ENCODE peak calls at places on chromosomes 7 and 10, in five cellular contexts. One of them, this sample, is unnamed.

GRCh38 chr10:69866246-69866687 is 64.6 kb downstream of the COL13A1 start:
- DNase-seq in brain microvascular endothelial cell: no peak
- DNase-seq in activated B cell treated with CpG ODN at 0.5 μM for 24 hours: no peak
- DNase-seq in endothelial cell: no peak
- DNase-seq in A673: no peak
- DNase-seq in this sample: no peak

GRCh38 chr10:13414855-13415254 is 66.8 kb upstream of the SEPHS1 start:
- DNase-seq in activated B cell treated with CpG ODN at 0.5 μM for 24 hours: no peak
- DNase-seq in brain microvascular endothelial cell: peak
- DNase-seq in A673: peak
- DNase-seq in endothelial cell: peak
- DNase-seq in this sample: no peak

GRCh38 chr10:96509017-96509641 is 4.6 kb downstream of the TLL2 start:
- DNase-seq in brain microvascular endothelial cell: peak
- DNase-seq in A673: peak
- DNase-seq in endothelial cell: no peak
- DNase-seq in activated B cell treated with CpG ODN at 0.5 μM for 24 hours: no peak
- DNase-seq in this sample: no peak

GRCh38 chr10:101934911-101935310 is 91.3 kb upstream of the KCNIP2 start:
- DNase-seq in brain microvascular endothelial cell: no peak
- DNase-seq in A673: no peak
- DNase-seq in endothelial cell: no peak
- DNase-seq in activated B cell treated with CpG ODN at 0.5 μM for 24 hours: no peak
- DNase-seq in this sample: no peak

GRCh38 chr7:4040031-4040928 is 641.8 kb upstream of the FOXK1 start:
- DNase-seq in activated B cell treated with CpG ODN at 0.5 μM for 24 hours: no peak
- DNase-seq in A673: no peak
- DNase-seq in brain microvascular endothelial cell: no peak
- DNase-seq in endothelial cell: no peak
- DNase-seq in this sample: no peak

GRCh38 chr7:128366290-128366689 is 4.8 kb upstream of the PRRT4 start:
- DNase-seq in activated B cell treated with CpG ODN at 0.5 μM for 24 hours: no peak
- DNase-seq in brain microvascular endothelial cell: no peak
- DNase-seq in A673: peak
- DNase-seq in endothelial cell: no peak
- DNase-seq in this sample: no peak

GRCh38 chr7:142440219-142441073 is 182.6 kb upstream of the PRSS58 start:
- DNase-seq in activated B cell treated with CpG ODN at 0.5 μM for 24 hours: no peak
- DNase-seq in A673: peak
- DNase-seq in brain microvascular endothelial cell: peak
- DNase-seq in endothelial cell: no peak
- DNase-seq in this sample: no peak

GRCh38 chr7:1669954-1670893 is at the start of gene ELFN1:
- DNase-seq in A673: peak
- DNase-seq in brain microvascular endothelial cell: no peak
- DNase-seq in endothelial cell: peak
- DNase-seq in activated B cell treated with CpG ODN at 0.5 μM for 24 hours: peak
- DNase-seq in this sample: no peak

GRCh38 chr10:34906021-34906965 is 91.2 kb upstream of the PARD3 start:
- DNase-seq in A673: peak
- DNase-seq in endothelial cell: peak
- DNase-seq in activated B cell treated with CpG ODN at 0.5 μM for 24 hours: no peak
- DNase-seq in brain microvascular endothelial cell: peak
- DNase-seq in this sample: no peak

GRCh38 chr7:101527844-101528667 is 101.0 kb downstream of the MYL10 start:
- DNase-seq in endothelial cell: no peak
- DNase-seq in A673: no peak
- DNase-seq in activated B cell treated with CpG ODN at 0.5 μM for 24 hours: no peak
- DNase-seq in brain microvascular endothelial cell: no peak
- DNase-seq in this sample: no peak

GRCh38 chr10:4755286-4756009 is 70.6 kb upstream of the AKR1E2 start:
- DNase-seq in activated B cell treated with CpG ODN at 0.5 μM for 24 hours: no peak
- DNase-seq in brain microvascular endothelial cell: no peak
- DNase-seq in A673: no peak
- DNase-seq in endothelial cell: no peak
- DNase-seq in this sample: no peak

GRCh38 chr7:41136551-41136950 is 566.3 kb downstream of the INHBA start:
- DNase-seq in A673: no peak
- DNase-seq in brain microvascular endothelial cell: no peak
- DNase-seq in endothelial cell: no peak
- DNase-seq in activated B cell treated with CpG ODN at 0.5 μM for 24 hours: no peak
- DNase-seq in this sample: no peak

GRCh38 chr10:14507156-14507555 is 176.4 kb upstream of the FRMD4A start:
- DNase-seq in endothelial cell: no peak
- DNase-seq in activated B cell treated with CpG ODN at 0.5 μM for 24 hours: no peak
- DNase-seq in A673: no peak
- DNase-seq in brain microvascular endothelial cell: no peak
- DNase-seq in this sample: no peak

GRCh38 chr10:77524300-77524711 is 113.3 kb downstream of the KCNMA1 start:
- DNase-seq in endothelial cell: no peak
- DNase-seq in brain microvascular endothelial cell: peak
- DNase-seq in activated B cell treated with CpG ODN at 0.5 μM for 24 hours: no peak
- DNase-seq in A673: no peak
- DNase-seq in this sample: no peak

GRCh38 chr7:120662291-120662690 is 195.7 kb downstream of the TSPAN12 start:
- DNase-seq in activated B cell treated with CpG ODN at 0.5 μM for 24 hours: no peak
- DNase-seq in endothelial cell: no peak
- DNase-seq in A673: no peak
- DNase-seq in brain microvascular endothelial cell: no peak
- DNase-seq in this sample: no peak

GRCh38 chr7:95861041-95861440 is 88.7 kb downstream of the DYNC1I1 start:
- DNase-seq in brain microvascular endothelial cell: no peak
- DNase-seq in A673: no peak
- DNase-seq in activated B cell treated with CpG ODN at 0.5 μM for 24 hours: no peak
- DNase-seq in endothelial cell: no peak
- DNase-seq in this sample: no peak

GRCh38 chr10:120541971-120542370 is 84.9 kb downstream of the PLPP4 start:
- DNase-seq in activated B cell treated with CpG ODN at 0.5 μM for 24 hours: no peak
- DNase-seq in brain microvascular endothelial cell: no peak
- DNase-seq in A673: no peak
- DNase-seq in endothelial cell: no peak
- DNase-seq in this sample: no peak

GRCh38 chr7:1081336-1081735 is 6.6 kb upstream of the GPER1 start:
- DNase-seq in brain microvascular endothelial cell: no peak
- DNase-seq in activated B cell treated with CpG ODN at 0.5 μM for 24 hours: no peak
- DNase-seq in endothelial cell: no peak
- DNase-seq in A673: no peak
- DNase-seq in this sample: no peak

GRCh38 chr7:140704205-140704604 is 7.7 kb downstream of the NDUFB2 start:
- DNase-seq in A673: no peak
- DNase-seq in activated B cell treated with CpG ODN at 0.5 μM for 24 hours: no peak
- DNase-seq in brain microvascular endothelial cell: no peak
- DNase-seq in endothelial cell: no peak
- DNase-seq in this sample: no peak

GRCh38 chr10:48634198-48634983 is 29.5 kb upstream of the ARHGAP22 start:
- DNase-seq in brain microvascular endothelial cell: peak
- DNase-seq in endothelial cell: no peak
- DNase-seq in A673: peak
- DNase-seq in activated B cell treated with CpG ODN at 0.5 μM for 24 hours: peak
- DNase-seq in this sample: no peak

GRCh38 chr7:155269766-155270585 is 27.7 kb upstream of the INSIG1 start:
- DNase-seq in activated B cell treated with CpG ODN at 0.5 μM for 24 hours: no peak
- DNase-seq in endothelial cell: no peak
- DNase-seq in brain microvascular endothelial cell: peak
- DNase-seq in A673: no peak
- DNase-seq in this sample: no peak

GRCh38 chr10:21496285-21497176 is 29.0 kb downstream of the SKIDA1 start:
- DNase-seq in activated B cell treated with CpG ODN at 0.5 μM for 24 hours: peak
- DNase-seq in A673: peak
- DNase-seq in endothelial cell: peak
- DNase-seq in brain microvascular endothelial cell: no peak
- DNase-seq in this sample: peak

GRCh38 chr7:5690931-5691461 is 90.5 kb downstream of the RNF216 start:
- DNase-seq in A673: no peak
- DNase-seq in endothelial cell: no peak
- DNase-seq in brain microvascular endothelial cell: peak
- DNase-seq in activated B cell treated with CpG ODN at 0.5 μM for 24 hours: no peak
- DNase-seq in this sample: no peak

GRCh38 chr10:21934307-21934706 is 69.2 kb downstream of the DNAJC1 start:
- DNase-seq in activated B cell treated with CpG ODN at 0.5 μM for 24 hours: no peak
- DNase-seq in A673: no peak
- DNase-seq in brain microvascular endothelial cell: peak
- DNase-seq in endothelial cell: no peak
- DNase-seq in this sample: no peak

GRCh38 chr10:113957013-113957412 is 86.7 kb upstream of the ADRB1 start:
- DNase-seq in brain microvascular endothelial cell: peak
- DNase-seq in endothelial cell: no peak
- DNase-seq in A673: peak
- DNase-seq in activated B cell treated with CpG ODN at 0.5 μM for 24 hours: no peak
- DNase-seq in this sample: no peak

DNA sequence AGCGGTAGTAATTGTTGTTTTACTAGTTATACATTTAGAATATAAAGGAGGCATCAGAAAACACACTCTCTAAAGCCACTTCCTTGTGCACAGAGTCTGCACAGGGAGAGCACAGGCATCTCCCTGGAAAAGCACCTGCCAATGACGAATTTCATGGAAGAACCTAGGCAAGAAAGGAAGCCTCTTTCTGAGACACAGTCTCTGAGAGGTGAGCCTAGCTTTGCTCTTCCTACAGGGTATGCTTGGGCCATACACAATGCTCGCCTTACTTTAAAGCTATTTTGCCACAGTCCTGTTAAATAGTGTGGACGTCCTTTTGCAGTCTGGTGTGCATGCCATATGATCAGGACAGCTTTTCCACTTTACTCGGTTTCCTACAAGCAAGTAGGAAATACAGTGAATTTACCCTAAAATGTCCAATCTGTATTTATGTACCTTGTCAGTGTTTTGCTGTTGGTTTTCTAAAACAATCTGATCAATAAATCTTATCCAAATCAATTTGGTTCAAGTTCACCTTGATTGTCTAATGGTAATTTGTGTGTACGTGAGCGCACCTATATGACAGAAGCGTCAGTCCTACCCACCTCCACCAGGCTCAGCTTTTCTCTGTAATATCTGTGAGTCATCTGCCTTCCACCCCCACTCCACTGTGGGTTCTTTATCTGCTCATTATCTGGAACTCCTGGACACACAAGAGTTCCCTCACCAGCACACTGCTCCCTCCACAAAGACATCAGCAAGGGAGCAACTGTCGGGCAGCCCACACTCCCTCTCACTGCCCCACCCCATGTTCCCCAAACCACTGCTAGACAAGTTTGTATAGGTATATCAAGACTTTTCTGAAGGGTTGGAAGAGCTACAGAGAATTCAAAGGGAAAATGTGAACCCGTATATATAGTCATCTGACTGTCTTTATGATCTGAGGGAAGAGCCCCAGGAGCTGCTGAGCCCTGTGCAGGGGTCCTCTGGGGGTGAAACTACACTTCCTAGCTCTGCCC is 65.2 kb downstream of the KLHDC10 start:
- DNase-seq in activated B cell treated with CpG ODN at 0.5 μM for 24 hours: no peak
- DNase-seq in brain microvascular endothelial cell: peak
- DNase-seq in A673: no peak
- DNase-seq in endothelial cell: no peak
- DNase-seq in this sample: no peak
- TF ChIP-seq CTCF in activated B cell treated with CpG ODN at 0.5 μM for 24 hours: no peak
- TF ChIP-seq CTCF in brain microvascular endothelial cell: no peak
- TF ChIP-seq CTCF in A673: no peak
- TF ChIP-seq CTCF in endothelial cell: no peak
- TF ChIP-seq CTCF in this sample: no peak

DNA sequence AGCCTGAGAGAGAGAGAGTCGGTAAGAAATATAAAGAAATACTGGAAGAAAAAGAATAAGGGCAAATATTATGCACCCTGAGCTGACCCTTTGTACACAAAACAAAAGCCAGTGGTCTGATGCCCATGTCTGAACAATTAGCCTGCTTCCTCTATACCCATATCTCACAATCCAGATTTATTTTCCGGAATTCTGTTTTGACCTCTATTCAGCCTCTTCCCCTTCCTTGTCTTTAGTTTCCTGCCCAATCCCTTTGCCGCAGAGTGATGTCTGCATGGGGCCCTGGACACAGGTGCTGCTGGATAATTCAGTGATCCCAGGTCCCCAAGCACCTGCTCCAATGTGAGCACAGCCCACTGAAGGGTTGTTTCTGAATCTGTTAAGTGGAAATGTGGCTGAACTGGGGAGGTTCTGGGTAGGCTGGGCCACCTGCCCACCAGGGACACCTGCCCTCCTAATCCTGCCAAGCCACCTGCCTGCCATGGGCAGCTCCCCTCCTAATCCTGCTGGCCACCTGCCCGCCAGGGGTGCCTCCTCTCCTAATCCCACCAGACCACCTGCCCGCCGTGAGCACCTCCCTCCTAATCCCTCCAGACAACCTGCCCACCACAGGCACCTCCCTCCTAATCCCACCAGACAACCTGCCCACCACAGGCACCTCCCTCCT is 23.0 kb downstream of the ADGRA1 start:
- DNase-seq in brain microvascular endothelial cell: no peak
- DNase-seq in A673: no peak
- DNase-seq in endothelial cell: no peak
- DNase-seq in activated B cell treated with CpG ODN at 0.5 μM for 24 hours: no peak
- DNase-seq in this sample: no peak
- TF ChIP-seq CTCF in brain microvascular endothelial cell: no peak
- TF ChIP-seq CTCF in A673: no peak
- TF ChIP-seq CTCF in endothelial cell: no peak
- TF ChIP-seq CTCF in activated B cell treated with CpG ODN at 0.5 μM for 24 hours: no peak
- TF ChIP-seq CTCF in this sample: no peak

GRCh38 chr10:123240776-123241175 is 86.6 kb downstream of the BUB3 start:
- DNase-seq in endothelial cell: no peak
- DNase-seq in brain microvascular endothelial cell: no peak
- DNase-seq in activated B cell treated with CpG ODN at 0.5 μM for 24 hours: no peak
- DNase-seq in A673: no peak
- DNase-seq in this sample: no peak

GRCh38 chr10:123240250-123240649 is 86.0 kb downstream of the BUB3 start:
- DNase-seq in activated B cell treated with CpG ODN at 0.5 μM for 24 hours: no peak
- DNase-seq in brain microvascular endothelial cell: no peak
- DNase-seq in endothelial cell: no peak
- DNase-seq in A673: no peak
- DNase-seq in this sample: no peak

GRCh38 chr10:123241391-123242141 is 87.4 kb downstream of the BUB3 start:
- DNase-seq in A673: no peak
- DNase-seq in brain microvascular endothelial cell: no peak
- DNase-seq in activated B cell treated with CpG ODN at 0.5 μM for 24 hours: no peak
- DNase-seq in endothelial cell: no peak
- DNase-seq in this sample: peak

GRCh38 chr10:123249894-123250293 is 95.7 kb downstream of the BUB3 start:
- DNase-seq in endothelial cell: no peak
- DNase-seq in brain microvascular endothelial cell: no peak
- DNase-seq in activated B cell treated with CpG ODN at 0.5 μM for 24 hours: no peak
- DNase-seq in A673: no peak
- DNase-seq in this sample: no peak

DNA sequence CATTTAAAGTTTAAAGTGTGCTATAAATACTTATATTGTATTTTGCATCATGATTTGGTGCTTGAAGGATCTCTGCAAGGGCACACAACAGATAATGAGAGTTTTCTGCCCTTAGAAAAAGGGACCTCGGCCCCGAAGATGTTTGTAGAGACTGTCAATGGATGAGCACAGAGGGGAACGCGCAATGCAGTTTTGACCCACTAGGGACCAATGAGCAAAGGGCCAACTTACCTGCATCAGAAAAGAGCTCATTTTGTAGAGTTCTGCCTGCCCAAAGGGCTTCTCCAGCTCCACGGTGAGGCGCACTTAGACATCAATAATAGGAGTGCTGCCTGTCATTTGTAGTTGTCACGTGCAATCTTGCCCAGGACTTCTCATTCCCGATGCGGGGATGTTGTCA is 91.1 kb downstream of the BUB3 start:
- DNase-seq in A673: no peak
- DNase-seq in activated B cell treated with CpG ODN at 0.5 μM for 24 hours: no peak
- DNase-seq in brain microvascular endothelial cell: no peak
- DNase-seq in endothelial cell: peak
- DNase-seq in this sample: no peak
- TF ChIP-seq CTCF in A673: no peak
- TF ChIP-seq CTCF in activated B cell treated with CpG ODN at 0.5 μM for 24 hours: no peak
- TF ChIP-seq CTCF in brain microvascular endothelial cell: no peak
- TF ChIP-seq CTCF in endothelial cell: peak
- TF ChIP-seq CTCF in this sample: no peak

GRCh38 chr10:126459032-126459831 is 71.0 kb upstream of the ADAM12 start:
- DNase-seq in endothelial cell: no peak
- DNase-seq in A673: no peak
- DNase-seq in brain microvascular endothelial cell: peak
- DNase-seq in activated B cell treated with CpG ODN at 0.5 μM for 24 hours: no peak
- DNase-seq in this sample: no peak
- TF ChIP-seq CTCF in endothelial cell: no peak
- TF ChIP-seq CTCF in A673: no peak
- TF ChIP-seq CTCF in brain microvascular endothelial cell: peak
- TF ChIP-seq CTCF in activated B cell treated with CpG ODN at 0.5 μM for 24 hours: no peak
- TF ChIP-seq CTCF in this sample: no peak

This sample was measured in natural killer cell.